ENCODE peak calls at places on chromosomes 5 and 9, in eight cellular contexts. B is HepG2, P is spleen, L is H1, M is suprapubic skin, O is sigmoid colon, E is stomach, U is prostate gland. J is an unnamed sample.
A peak's percentile ranks its signal among the peaks of the same experiment; 100 is the strongest.

GRCh38 chr5:24906689-24907088 is 261.9 kb upstream of the CDH10 start:
- DNase-seq in B (no peak), P (no peak), L (no peak), M (no peak), O (no peak), E (no peak), U (no peak), J (no peak)

GRCh38 chr9:93965830-93966577 is 10.8 kb upstream of the BARX1 start:
- DNase-seq in B (no peak), P (no peak), L (no peak), M (peak; percentile 74), O (no peak), E (peak; percentile 73), U (no peak), J (no peak)

GRCh38 chr5:7754490-7754889 is 96.4 kb downstream of the CFAP90 start:
- DNase-seq in B (no peak), P (no peak), L (no peak), M (no peak), O (no peak), E (no peak), U (no peak), J (no peak)

GRCh38 chr9:132018957-132019405 is 60.7 kb downstream of the MED27 start:
- DNase-seq in B (no peak), P (no peak), L (no peak), M (no peak), O (no peak), E (no peak), U (no peak), J (no peak)

GRCh38 chr9:129720181-129720864 is 32.5 kb downstream of the PTGES start:
- DNase-seq in B (peak; percentile 32), P (no peak), L (no peak), M (no peak), O (no peak), E (no peak), U (no peak), J (no peak)

GRCh38 chr5:11383506-11384095 is 520.6 kb downstream of the CTNND2 start:
- DNase-seq in B (no peak), P (no peak), L (no peak), M (no peak), O (no peak), E (no peak), U (no peak), J (no peak)

GRCh38 chr9:2013688-2014087 is 1.5 kb upstream of the SMARCA2 start:
- DNase-seq in B (no peak), P (no peak), L (no peak), M (no peak), O (no peak), E (no peak), U (no peak), J (no peak)

GRCh38 chr5:107557051-107557658 is 113.6 kb downstream of the EFNA5 start:
- DNase-seq in B (no peak), P (no peak), L (peak; percentile 46), M (no peak), O (no peak), E (no peak), U (peak; percentile 68), J (no peak)

GRCh38 chr5:151758141-151758429 is 346 bp downstream of the ATOX1 start:
- DNase-seq in B (no peak), P (peak; percentile 87), L (no peak), M (no peak), O (peak; percentile 71), E (peak; percentile 31), U (peak; percentile 7), J (no peak)

GRCh38 chr9:130183133-130183762 is 11.0 kb downstream of the NCS1 start:
- DNase-seq in B (peak; percentile 46), P (no peak), L (no peak), M (no peak), O (no peak), E (no peak), U (no peak), J (no peak)

GRCh38 chr5:102713278-102713677 is 41.8 kb upstream of the PAM start:
- DNase-seq in B (no peak), P (no peak), L (no peak), M (no peak), O (no peak), E (no peak), U (no peak), J (no peak)

GRCh38 chr5:170570492-170570891 is 66.7 kb downstream of the KCNIP1 start:
- DNase-seq in B (no peak), P (no peak), L (no peak), M (no peak), O (no peak), E (no peak), U (no peak), J (no peak)

GRCh38 chr9:130184983-130185382 is 12.8 kb downstream of the NCS1 start:
- DNase-seq in B (no peak), P (no peak), L (no peak), M (no peak), O (no peak), E (no peak), U (no peak), J (no peak)

GRCh38 chr9:36912620-36913019 is 121.4 kb downstream of the PAX5 start:
- DNase-seq in B (no peak), P (no peak), L (no peak), M (no peak), O (no peak), E (no peak), U (no peak), J (no peak)

GRCh38 chr9:71929791-71930440 is 18.5 kb downstream of the C9orf85 start:
- DNase-seq in B (no peak), P (no peak), L (no peak), M (no peak), O (no peak), E (no peak), U (no peak), J (no peak)
- TF ChIP-seq POLR2AphosphoS5 in B (no peak), P (no peak), L (no peak), M (no peak), O (no peak), E (no peak), U (no peak), J (no peak)

GRCh38 chr5:127645300-127645726 is 3.6 kb upstream of the CTXN3 start:
- DNase-seq in B (no peak), P (no peak), L (no peak), M (no peak), O (no peak), E (no peak), U (no peak), J (no peak)
- TF ChIP-seq POLR2A in B (no peak), P (no peak), L (no peak), M (no peak), O (no peak), E (no peak), U (no peak), J (no peak)

GRCh38 chr9:101381833-101382342 is 2.9 kb downstream of the BAAT start:
- DNase-seq in B (no peak), P (no peak), L (no peak), M (no peak), O (no peak), E (no peak), U (no peak), J (no peak)
- TF ChIP-seq POLR2AphosphoS5 in B (no peak), P (no peak), L (no peak), M (no peak), O (no peak), E (no peak), U (no peak), J (no peak)

DNA sequence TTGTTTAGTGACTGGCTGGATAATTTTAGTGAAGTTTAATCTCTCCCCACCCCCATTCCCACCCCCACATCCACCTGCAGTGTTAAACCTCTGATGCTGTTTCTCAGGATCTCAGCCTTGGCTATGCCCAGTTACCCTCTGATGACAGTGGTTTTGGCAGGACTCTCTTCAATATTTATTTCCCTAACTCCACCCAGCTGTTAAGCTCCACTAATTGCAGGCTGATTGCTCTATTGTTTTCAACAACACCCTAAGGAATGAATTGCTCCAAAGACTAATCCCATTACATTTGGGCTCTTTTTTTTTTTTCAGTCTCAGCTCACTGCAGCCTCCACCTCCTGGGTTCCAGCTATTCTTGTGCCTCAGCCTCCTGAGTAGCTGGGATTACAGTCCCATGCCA is 46.3 kb downstream of the PHAX start:
- DNase-seq in B (no peak), P (no peak), L (no peak), M (no peak), O (no peak), E (no peak), U (no peak), J (no peak)
- TF ChIP-seq POLR2A in B (no peak), P (no peak), L (no peak), M (no peak), O (no peak), E (no peak), U (no peak), J (no peak)